ENCODE peak calls at places on chromosomes 12 and 14, in seven cellular contexts. One of them, this sample, is unnamed.

GRCh38 chr12:7645395-7646177 is 20.1 kb downstream of the APOBEC1 start:
- DNase-seq in PC-3: peak
- DNase-seq in CD4-positive, CD25-positive, alpha-beta regulatory T cell: peak
- DNase-seq in left ventricle myocardium inferior: no peak
- DNase-seq in DND-41: peak
- DNase-seq in heart left ventricle: no peak
- DNase-seq in body of pancreas: peak
- DNase-seq in this sample: no peak

GRCh38 chr12:64404470-64405446 is 566 bp downstream of the XPOT start:
- DNase-seq in PC-3: peak
- DNase-seq in CD4-positive, CD25-positive, alpha-beta regulatory T cell: no peak
- DNase-seq in left ventricle myocardium inferior: peak
- DNase-seq in DND-41: peak
- DNase-seq in heart left ventricle: no peak
- DNase-seq in body of pancreas: peak
- DNase-seq in this sample: peak

GRCh38 chr12:65728913-65729793 is 95.1 kb upstream of the HMGA2 start:
- DNase-seq in PC-3: no peak
- DNase-seq in CD4-positive, CD25-positive, alpha-beta regulatory T cell: no peak
- DNase-seq in left ventricle myocardium inferior: no peak
- DNase-seq in DND-41: no peak
- DNase-seq in heart left ventricle: no peak
- DNase-seq in body of pancreas: no peak
- DNase-seq in this sample: peak

GRCh38 chr12:89060133-89060532 is 292.2 kb downstream of the DUSP6 start:
- DNase-seq in PC-3: no peak
- DNase-seq in CD4-positive, CD25-positive, alpha-beta regulatory T cell: no peak
- DNase-seq in left ventricle myocardium inferior: no peak
- DNase-seq in DND-41: no peak
- DNase-seq in heart left ventricle: no peak
- DNase-seq in body of pancreas: no peak
- DNase-seq in this sample: no peak

GRCh38 chr14:67514650-67515385 is 18.3 kb upstream of the PLEKHH1 start:
- DNase-seq in PC-3: peak
- DNase-seq in CD4-positive, CD25-positive, alpha-beta regulatory T cell: peak
- DNase-seq in left ventricle myocardium inferior: peak
- DNase-seq in DND-41: peak
- DNase-seq in heart left ventricle: peak
- DNase-seq in body of pancreas: peak
- DNase-seq in this sample: no peak

GRCh38 chr12:85920324-85920947 is 46.3 kb downstream of the NTS start:
- DNase-seq in PC-3: peak
- DNase-seq in CD4-positive, CD25-positive, alpha-beta regulatory T cell: peak
- DNase-seq in left ventricle myocardium inferior: no peak
- DNase-seq in DND-41: no peak
- DNase-seq in heart left ventricle: no peak
- DNase-seq in body of pancreas: no peak
- DNase-seq in this sample: no peak

GRCh38 chr12:110174373-110174996 is 50.3 kb downstream of the IFT81 start:
- DNase-seq in PC-3: no peak
- DNase-seq in CD4-positive, CD25-positive, alpha-beta regulatory T cell: no peak
- DNase-seq in left ventricle myocardium inferior: no peak
- DNase-seq in DND-41: no peak
- DNase-seq in heart left ventricle: no peak
- DNase-seq in body of pancreas: no peak
- DNase-seq in this sample: no peak

GRCh38 chr12:34218193-34219045 is 196.1 kb downstream of the ALG10 start:
- DNase-seq in PC-3: peak
- DNase-seq in CD4-positive, CD25-positive, alpha-beta regulatory T cell: peak
- DNase-seq in left ventricle myocardium inferior: peak
- DNase-seq in DND-41: peak
- DNase-seq in heart left ventricle: peak
- DNase-seq in body of pancreas: peak
- DNase-seq in this sample: no peak

GRCh38 chr12:76781321-76781720 is 17.4 kb downstream of the ZDHHC17 start:
- DNase-seq in PC-3: no peak
- DNase-seq in CD4-positive, CD25-positive, alpha-beta regulatory T cell: no peak
- DNase-seq in left ventricle myocardium inferior: no peak
- DNase-seq in DND-41: no peak
- DNase-seq in heart left ventricle: no peak
- DNase-seq in body of pancreas: no peak
- DNase-seq in this sample: no peak

GRCh38 chr14:55715889-55716288 is 135.9 kb downstream of the KTN1 start:
- DNase-seq in PC-3: no peak
- DNase-seq in CD4-positive, CD25-positive, alpha-beta regulatory T cell: no peak
- DNase-seq in left ventricle myocardium inferior: no peak
- DNase-seq in DND-41: no peak
- DNase-seq in heart left ventricle: peak
- DNase-seq in body of pancreas: peak
- DNase-seq in this sample: no peak

GRCh38 chr12:133120385-133121191 is 9.5 kb downstream of the ZNF891 start:
- DNase-seq in PC-3: no peak
- DNase-seq in CD4-positive, CD25-positive, alpha-beta regulatory T cell: no peak
- DNase-seq in left ventricle myocardium inferior: no peak
- DNase-seq in DND-41: no peak
- DNase-seq in heart left ventricle: no peak
- DNase-seq in body of pancreas: no peak
- DNase-seq in this sample: no peak

GRCh38 chr12:92396647-92397258 is 251.1 kb upstream of the BTG1 start:
- DNase-seq in PC-3: peak
- DNase-seq in CD4-positive, CD25-positive, alpha-beta regulatory T cell: no peak
- DNase-seq in left ventricle myocardium inferior: no peak
- DNase-seq in DND-41: no peak
- DNase-seq in heart left ventricle: no peak
- DNase-seq in body of pancreas: no peak
- DNase-seq in this sample: no peak

GRCh38 chr12:77941396-77941795 is 110.7 kb downstream of the NAV3 start:
- DNase-seq in PC-3: no peak
- DNase-seq in CD4-positive, CD25-positive, alpha-beta regulatory T cell: no peak
- DNase-seq in left ventricle myocardium inferior: no peak
- DNase-seq in DND-41: no peak
- DNase-seq in heart left ventricle: no peak
- DNase-seq in body of pancreas: no peak
- DNase-seq in this sample: no peak

GRCh38 chr12:77946541-77947021 is 115.9 kb downstream of the NAV3 start:
- DNase-seq in PC-3: no peak
- DNase-seq in CD4-positive, CD25-positive, alpha-beta regulatory T cell: no peak
- DNase-seq in left ventricle myocardium inferior: no peak
- DNase-seq in DND-41: no peak
- DNase-seq in heart left ventricle: no peak
- DNase-seq in body of pancreas: no peak
- DNase-seq in this sample: no peak

GRCh38 chr12:77940011-77940423 is 109.3 kb downstream of the NAV3 start:
- DNase-seq in PC-3: peak
- DNase-seq in CD4-positive, CD25-positive, alpha-beta regulatory T cell: no peak
- DNase-seq in left ventricle myocardium inferior: no peak
- DNase-seq in DND-41: no peak
- DNase-seq in heart left ventricle: no peak
- DNase-seq in body of pancreas: no peak
- DNase-seq in this sample: no peak

GRCh38 chr12:77940566-77940965 is 109.9 kb downstream of the NAV3 start:
- DNase-seq in PC-3: peak
- DNase-seq in CD4-positive, CD25-positive, alpha-beta regulatory T cell: no peak
- DNase-seq in left ventricle myocardium inferior: no peak
- DNase-seq in DND-41: no peak
- DNase-seq in heart left ventricle: no peak
- DNase-seq in body of pancreas: no peak
- DNase-seq in this sample: no peak

DNA sequence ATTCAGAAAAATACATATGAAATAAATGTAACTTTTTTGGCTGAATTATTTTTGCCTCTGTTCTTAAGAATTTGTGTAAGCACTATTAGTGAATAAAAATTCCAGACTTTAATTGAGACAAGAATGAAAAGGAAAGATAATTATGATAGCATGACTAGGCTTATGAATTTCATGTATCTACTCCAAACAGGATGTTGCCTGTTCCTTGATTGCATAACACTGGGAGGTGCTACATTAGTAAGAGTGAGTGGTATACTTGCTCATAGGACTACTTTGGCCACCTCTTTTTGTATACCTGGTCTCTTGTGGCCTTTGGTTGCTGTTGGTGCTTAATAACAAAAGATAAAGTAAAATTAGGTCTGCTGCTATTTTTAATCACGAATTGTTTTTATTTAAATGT is 112.8 kb downstream of the NAV3 start:
- DNase-seq in PC-3: peak
- DNase-seq in CD4-positive, CD25-positive, alpha-beta regulatory T cell: no peak
- DNase-seq in left ventricle myocardium inferior: no peak
- DNase-seq in DND-41: no peak
- DNase-seq in heart left ventricle: no peak
- DNase-seq in body of pancreas: no peak
- DNase-seq in this sample: no peak
- H3K4me3 ChIP-seq in PC-3: peak
- H3K4me3 ChIP-seq in CD4-positive, CD25-positive, alpha-beta regulatory T cell: no peak
- H3K4me3 ChIP-seq in left ventricle myocardium inferior: no peak
- H3K4me3 ChIP-seq in DND-41: no peak
- H3K4me3 ChIP-seq in heart left ventricle: no peak
- H3K4me3 ChIP-seq in body of pancreas: no peak
- H3K4me3 ChIP-seq in this sample: no peak

DNA sequence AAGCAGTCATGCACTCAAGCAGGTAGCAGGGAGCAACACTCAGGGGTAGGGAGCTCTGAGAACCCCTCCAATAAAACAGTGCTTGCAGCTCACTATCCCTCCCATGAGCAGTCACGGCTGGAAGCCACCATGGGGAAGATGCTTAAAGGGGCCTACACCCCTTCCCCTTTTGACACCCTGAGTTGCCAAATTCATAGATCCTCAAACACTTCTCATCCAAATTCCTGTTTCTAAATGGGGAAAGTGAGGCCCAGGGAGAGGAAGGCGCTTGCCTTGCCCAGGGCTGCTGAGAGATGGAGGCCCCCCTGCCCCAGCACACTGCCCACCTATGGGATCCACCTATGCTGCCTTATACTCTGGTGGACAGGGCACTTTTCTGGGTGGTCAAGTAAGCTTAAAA is 7.2 kb upstream of the ENDOU start:
- DNase-seq in PC-3: no peak
- DNase-seq in CD4-positive, CD25-positive, alpha-beta regulatory T cell: no peak
- DNase-seq in left ventricle myocardium inferior: no peak
- DNase-seq in DND-41: no peak
- DNase-seq in heart left ventricle: no peak
- DNase-seq in body of pancreas: no peak
- DNase-seq in this sample: no peak
- H3K4me3 ChIP-seq in PC-3: no peak
- H3K4me3 ChIP-seq in CD4-positive, CD25-positive, alpha-beta regulatory T cell: no peak
- H3K4me3 ChIP-seq in left ventricle myocardium inferior: no peak
- H3K4me3 ChIP-seq in DND-41: no peak
- H3K4me3 ChIP-seq in heart left ventricle: no peak
- H3K4me3 ChIP-seq in body of pancreas: no peak
- H3K4me3 ChIP-seq in this sample: no peak

GRCh38 chr14:79293482-79293881 is 917.8 kb downstream of the DIO2 start:
- DNase-seq in PC-3: no peak
- DNase-seq in CD4-positive, CD25-positive, alpha-beta regulatory T cell: no peak
- DNase-seq in left ventricle myocardium inferior: no peak
- DNase-seq in DND-41: no peak
- DNase-seq in heart left ventricle: no peak
- DNase-seq in body of pancreas: no peak
- DNase-seq in this sample: no peak
- H3K4me3 ChIP-seq in PC-3: no peak
- H3K4me3 ChIP-seq in CD4-positive, CD25-positive, alpha-beta regulatory T cell: no peak
- H3K4me3 ChIP-seq in left ventricle myocardium inferior: no peak
- H3K4me3 ChIP-seq in DND-41: no peak
- H3K4me3 ChIP-seq in heart left ventricle: no peak
- H3K4me3 ChIP-seq in body of pancreas: no peak
- H3K4me3 ChIP-seq in this sample: no peak

GRCh38 chr12:124544311-124544970 is 23.0 kb downstream of the NCOR2 start:
- DNase-seq in PC-3: no peak
- DNase-seq in CD4-positive, CD25-positive, alpha-beta regulatory T cell: no peak
- DNase-seq in left ventricle myocardium inferior: no peak
- DNase-seq in DND-41: no peak
- DNase-seq in heart left ventricle: no peak
- DNase-seq in body of pancreas: no peak
- DNase-seq in this sample: no peak
- H3K4me3 ChIP-seq in PC-3: no peak
- H3K4me3 ChIP-seq in CD4-positive, CD25-positive, alpha-beta regulatory T cell: no peak
- H3K4me3 ChIP-seq in left ventricle myocardium inferior: no peak
- H3K4me3 ChIP-seq in DND-41: no peak
- H3K4me3 ChIP-seq in heart left ventricle: no peak
- H3K4me3 ChIP-seq in body of pancreas: no peak
- H3K4me3 ChIP-seq in this sample: no peak

DNA sequence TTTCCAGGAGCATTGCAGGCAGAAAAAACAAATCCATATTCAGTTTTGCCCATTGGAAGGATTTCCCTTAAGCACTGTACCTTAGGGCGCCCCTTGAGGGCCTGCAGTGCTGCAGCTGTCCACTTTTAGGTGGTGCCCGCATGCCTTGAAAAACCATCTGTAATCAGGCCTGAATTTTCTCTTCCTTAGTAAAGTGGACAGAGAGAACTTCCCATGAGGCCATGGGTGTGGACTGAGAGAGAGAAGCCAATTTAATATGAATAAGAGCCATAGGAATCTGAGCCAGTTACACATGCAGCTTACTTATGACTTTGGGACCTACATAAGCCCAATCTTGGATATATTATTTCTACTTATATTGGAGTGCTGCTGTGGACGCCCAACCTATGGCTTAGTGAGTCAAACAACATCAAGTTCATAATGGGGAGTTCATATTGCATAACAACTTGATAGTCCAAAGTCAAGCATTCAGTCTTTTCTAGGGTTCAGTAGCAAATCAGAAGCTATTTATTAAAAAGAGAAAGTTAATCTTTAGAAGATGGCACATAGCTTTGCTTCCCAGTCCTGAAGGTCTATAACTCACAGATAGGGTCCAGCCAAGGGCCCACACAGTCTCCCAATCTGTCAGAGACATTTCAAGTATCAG is 11.1 kb upstream of the ETV6 start:
- DNase-seq in PC-3: no peak
- DNase-seq in CD4-positive, CD25-positive, alpha-beta regulatory T cell: no peak
- DNase-seq in left ventricle myocardium inferior: no peak
- DNase-seq in DND-41: no peak
- DNase-seq in heart left ventricle: no peak
- DNase-seq in body of pancreas: no peak
- DNase-seq in this sample: no peak
- H3K4me3 ChIP-seq in PC-3: no peak
- H3K4me3 ChIP-seq in CD4-positive, CD25-positive, alpha-beta regulatory T cell: no peak
- H3K4me3 ChIP-seq in left ventricle myocardium inferior: no peak
- H3K4me3 ChIP-seq in DND-41: no peak
- H3K4me3 ChIP-seq in heart left ventricle: no peak
- H3K4me3 ChIP-seq in body of pancreas: no peak
- H3K4me3 ChIP-seq in this sample: no peak